ENCODE peak calls at places on chromosomes 11 and 22, in four cellular contexts. One of them, this sample, is unnamed. For H3K4me1 and H3K27me3, the result is how much of the 10 kb centered on the place peaks cover.

GRCh38 chr11:15307600-15307999 is 192.9 kb downstream of the INSC start:
- DNase-seq in CD8-positive, alpha-beta T cell: no peak
- DNase-seq in colonic mucosa: no peak
- DNase-seq in mesenchymal stem cell: no peak
- DNase-seq in this sample: no peak

GRCh38 chr22:47355776-47356432 is 593.5 kb downstream of the TBC1D22A start:
- DNase-seq in CD8-positive, alpha-beta T cell: no peak
- DNase-seq in colonic mucosa: no peak
- DNase-seq in mesenchymal stem cell: no peak
- DNase-seq in this sample: no peak

GRCh38 chr11:35030716-35031213 is 108.2 kb upstream of the CD44 start:
- DNase-seq in CD8-positive, alpha-beta T cell: peak
- DNase-seq in colonic mucosa: no peak
- DNase-seq in mesenchymal stem cell: peak
- DNase-seq in this sample: no peak

GRCh38 chr11:77089004-77089545 is 13.6 kb upstream of the OMP start:
- DNase-seq in CD8-positive, alpha-beta T cell: no peak
- DNase-seq in colonic mucosa: no peak
- DNase-seq in mesenchymal stem cell: no peak
- DNase-seq in this sample: no peak

GRCh38 chr11:67409261-67409666 is 5.4 kb downstream of the TBC1D10C start:
- DNase-seq in CD8-positive, alpha-beta T cell: peak
- DNase-seq in colonic mucosa: no peak
- DNase-seq in mesenchymal stem cell: no peak
- DNase-seq in this sample: peak

GRCh38 chr22:31970490-31971444 is 26.4 kb downstream of the YWHAH start:
- DNase-seq in CD8-positive, alpha-beta T cell: peak
- DNase-seq in colonic mucosa: peak
- DNase-seq in mesenchymal stem cell: peak
- DNase-seq in this sample: peak

GRCh38 chr11:113715882-113716625 is 9.9 kb upstream of the TMPRSS5 start:
- DNase-seq in CD8-positive, alpha-beta T cell: no peak
- DNase-seq in colonic mucosa: no peak
- DNase-seq in mesenchymal stem cell: no peak
- DNase-seq in this sample: no peak

GRCh38 chr11:120830092-120830491 is 193.8 kb upstream of the TBCEL start:
- DNase-seq in CD8-positive, alpha-beta T cell: no peak
- DNase-seq in colonic mucosa: no peak
- DNase-seq in mesenchymal stem cell: no peak
- DNase-seq in this sample: no peak

GRCh38 chr11:128398517-128399152 is 188.7 kb downstream of the ETS1 start:
- DNase-seq in CD8-positive, alpha-beta T cell: no peak
- DNase-seq in colonic mucosa: no peak
- DNase-seq in mesenchymal stem cell: no peak
- DNase-seq in this sample: no peak

GRCh38 chr11:44780940-44781631 is 54.3 kb downstream of the TSPAN18 start:
- DNase-seq in CD8-positive, alpha-beta T cell: no peak
- DNase-seq in colonic mucosa: no peak
- DNase-seq in mesenchymal stem cell: peak
- DNase-seq in this sample: no peak

GRCh38 chr11:131691558-131692041 is 321.2 kb downstream of the NTM start:
- DNase-seq in CD8-positive, alpha-beta T cell: no peak
- DNase-seq in colonic mucosa: peak
- DNase-seq in mesenchymal stem cell: no peak
- DNase-seq in this sample: no peak

GRCh38 chr11:78649361-78650215 is 74.9 kb upstream of the NARS2 start:
- DNase-seq in CD8-positive, alpha-beta T cell: no peak
- DNase-seq in colonic mucosa: no peak
- DNase-seq in mesenchymal stem cell: no peak
- DNase-seq in this sample: no peak

GRCh38 chr11:121117753-121118152 is 16.7 kb downstream of the TECTA start:
- DNase-seq in CD8-positive, alpha-beta T cell: no peak
- DNase-seq in colonic mucosa: no peak
- DNase-seq in mesenchymal stem cell: peak
- DNase-seq in this sample: no peak

GRCh38 chr11:131612576-131612975 is 242.2 kb downstream of the NTM start:
- DNase-seq in CD8-positive, alpha-beta T cell: no peak
- DNase-seq in colonic mucosa: no peak
- DNase-seq in mesenchymal stem cell: no peak
- DNase-seq in this sample: no peak

GRCh38 chr11:86698634-86699033 is 26.2 kb upstream of the ME3 start:
- DNase-seq in CD8-positive, alpha-beta T cell: no peak
- DNase-seq in colonic mucosa: no peak
- DNase-seq in mesenchymal stem cell: no peak
- DNase-seq in this sample: no peak

GRCh38 chr11:128610765-128611617 is 23.6 kb upstream of the ETS1 start:
- DNase-seq in CD8-positive, alpha-beta T cell: peak
- DNase-seq in colonic mucosa: no peak
- DNase-seq in mesenchymal stem cell: no peak
- DNase-seq in this sample: peak

GRCh38 chr11:73315288-73316020 is 7.4 kb downstream of the ARHGEF17 start:
- DNase-seq in CD8-positive, alpha-beta T cell: no peak
- DNase-seq in colonic mucosa: no peak
- DNase-seq in mesenchymal stem cell: peak
- DNase-seq in this sample: no peak

GRCh38 chr22:46457502-46458488 is 79.6 kb downstream of the CELSR1 start:
- DNase-seq in CD8-positive, alpha-beta T cell: no peak
- DNase-seq in colonic mucosa: no peak
- DNase-seq in mesenchymal stem cell: peak
- DNase-seq in this sample: no peak

GRCh38 chr22:36659762-36660509 is 43.6 kb downstream of the CACNG2 start:
- DNase-seq in CD8-positive, alpha-beta T cell: peak
- DNase-seq in colonic mucosa: peak
- DNase-seq in mesenchymal stem cell: peak
- DNase-seq in this sample: no peak

GRCh38 chr11:2909145-2909914 is 19.9 kb downstream of the PHLDA2 start:
- DNase-seq in CD8-positive, alpha-beta T cell: no peak
- DNase-seq in colonic mucosa: no peak
- DNase-seq in mesenchymal stem cell: no peak
- DNase-seq in this sample: no peak

GRCh38 chr22:22999473-22999872 is 70.8 kb upstream of the GNAZ start:
- DNase-seq in CD8-positive, alpha-beta T cell: no peak
- DNase-seq in colonic mucosa: no peak
- DNase-seq in mesenchymal stem cell: no peak
- DNase-seq in this sample: no peak

GRCh38 chr11:72781313-72782080 is 12.3 kb downstream of the STARD10 start:
- DNase-seq in CD8-positive, alpha-beta T cell: peak
- DNase-seq in colonic mucosa: peak
- DNase-seq in mesenchymal stem cell: peak
- DNase-seq in this sample: peak

GRCh38 chr11:113577356-113578163 is 102.4 kb upstream of the DRD2 start:
- DNase-seq in CD8-positive, alpha-beta T cell: no peak
- DNase-seq in colonic mucosa: no peak
- DNase-seq in mesenchymal stem cell: no peak
- DNase-seq in this sample: no peak

GRCh38 chr11:9144828-9145227 is 53.4 kb upstream of the SCUBE2 start:
- DNase-seq in CD8-positive, alpha-beta T cell: no peak
- DNase-seq in colonic mucosa: no peak
- DNase-seq in mesenchymal stem cell: no peak
- DNase-seq in this sample: no peak

GRCh38 chr22:36904260-36904659 is 9.2 kb upstream of the CSF2RB start:
- DNase-seq in CD8-positive, alpha-beta T cell: no peak
- DNase-seq in colonic mucosa: no peak
- DNase-seq in mesenchymal stem cell: no peak
- DNase-seq in this sample: no peak

GRCh38 chr22:30354644-30355043 is 2.0 kb downstream of the SF3A1 start:
- DNase-seq in CD8-positive, alpha-beta T cell: no peak
- DNase-seq in colonic mucosa: no peak
- DNase-seq in mesenchymal stem cell: no peak
- DNase-seq in this sample: no peak

GRCh38 chr11:103364687-103365086 is 255.5 kb downstream of the DYNC2H1 start:
- DNase-seq in CD8-positive, alpha-beta T cell: no peak
- DNase-seq in colonic mucosa: no peak
- DNase-seq in mesenchymal stem cell: no peak
- DNase-seq in this sample: no peak

GRCh38 chr11:31757245-31757835 is 53.8 kb downstream of the PAX6 start:
- DNase-seq in CD8-positive, alpha-beta T cell: no peak
- DNase-seq in colonic mucosa: no peak
- DNase-seq in mesenchymal stem cell: no peak
- DNase-seq in this sample: no peak

GRCh38 chr11:114271316-114271715 is 24.9 kb upstream of the NNMT start:
- DNase-seq in CD8-positive, alpha-beta T cell: no peak
- DNase-seq in colonic mucosa: no peak
- DNase-seq in mesenchymal stem cell: no peak
- DNase-seq in this sample: no peak

GRCh38 chr11:75554258-75555022 is 7.6 kb upstream of the SERPINH1 start:
- DNase-seq in CD8-positive, alpha-beta T cell: no peak
- DNase-seq in colonic mucosa: peak
- DNase-seq in mesenchymal stem cell: peak
- DNase-seq in this sample: no peak

GRCh38 chr11:84906995-84907394 is 720.1 kb downstream of the DLG2 start:
- DNase-seq in CD8-positive, alpha-beta T cell: no peak
- DNase-seq in colonic mucosa: no peak
- DNase-seq in mesenchymal stem cell: no peak
- DNase-seq in this sample: no peak

GRCh38 chr11:118211006-118211405 is 13.8 kb downstream of the JAML start:
- DNase-seq in CD8-positive, alpha-beta T cell: no peak
- DNase-seq in colonic mucosa: no peak
- DNase-seq in mesenchymal stem cell: no peak
- DNase-seq in this sample: no peak

GRCh38 chr11:48044577-48044976 is 64.2 kb downstream of the PTPRJ start:
- DNase-seq in CD8-positive, alpha-beta T cell: no peak
- DNase-seq in colonic mucosa: no peak
- DNase-seq in mesenchymal stem cell: no peak
- DNase-seq in this sample: no peak
- H3K4me1 ChIP-seq in CD8-positive, alpha-beta T cell: under half
- H3K4me1 ChIP-seq in colonic mucosa: under half
- H3K4me1 ChIP-seq in mesenchymal stem cell: under half
- H3K4me1 ChIP-seq in this sample: under half

DNA sequence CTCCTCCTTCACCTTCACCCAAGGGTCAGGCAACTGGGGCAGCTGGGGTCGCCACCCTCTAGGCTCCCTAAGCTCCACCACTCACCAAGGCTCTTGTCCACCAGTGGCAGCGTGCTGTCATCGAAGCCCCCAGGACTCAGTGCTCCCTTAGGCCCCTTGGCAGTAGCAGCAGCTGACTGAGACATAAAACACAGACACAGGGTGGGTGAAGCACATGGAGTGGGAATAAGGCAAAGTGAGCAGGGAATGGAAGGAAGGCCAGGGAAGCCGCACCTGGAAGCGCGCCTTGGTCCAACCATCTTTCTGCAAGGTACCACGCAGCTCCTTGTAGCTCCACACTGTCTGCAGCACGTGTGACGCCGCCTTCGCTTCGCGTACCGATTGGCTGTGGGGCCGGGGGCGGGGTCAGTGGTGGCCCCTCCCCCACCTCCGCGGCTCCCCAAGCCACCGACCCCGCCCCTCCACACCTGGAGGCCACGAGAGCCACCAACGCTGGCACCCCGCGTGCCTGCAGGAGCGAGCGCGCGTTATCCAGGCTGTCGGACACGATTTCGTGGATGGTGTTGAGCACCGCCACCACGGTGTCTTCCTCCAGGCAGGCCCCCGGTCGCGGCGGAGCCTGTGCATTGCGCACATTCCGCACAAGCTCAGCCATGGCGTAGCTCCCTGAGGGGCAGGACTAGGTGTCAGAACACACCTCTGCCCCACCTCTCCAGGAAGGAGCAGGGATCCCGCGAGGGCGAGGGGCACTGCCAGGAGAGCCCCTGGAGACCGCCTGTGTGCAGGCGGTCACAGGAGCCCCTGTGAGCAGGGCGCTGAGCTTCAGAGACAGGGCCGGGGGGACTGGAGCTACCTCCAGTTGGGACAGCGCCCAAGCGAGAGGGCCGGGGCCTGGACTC is 31.3 kb upstream of the TXNRD2 start:
- DNase-seq in CD8-positive, alpha-beta T cell: no peak
- DNase-seq in colonic mucosa: no peak
- DNase-seq in mesenchymal stem cell: no peak
- DNase-seq in this sample: no peak
- H3K27ac ChIP-seq in CD8-positive, alpha-beta T cell: no peak
- H3K27ac ChIP-seq in colonic mucosa: no peak
- H3K27ac ChIP-seq in mesenchymal stem cell: no peak
- H3K27ac ChIP-seq in this sample: no peak

DNA sequence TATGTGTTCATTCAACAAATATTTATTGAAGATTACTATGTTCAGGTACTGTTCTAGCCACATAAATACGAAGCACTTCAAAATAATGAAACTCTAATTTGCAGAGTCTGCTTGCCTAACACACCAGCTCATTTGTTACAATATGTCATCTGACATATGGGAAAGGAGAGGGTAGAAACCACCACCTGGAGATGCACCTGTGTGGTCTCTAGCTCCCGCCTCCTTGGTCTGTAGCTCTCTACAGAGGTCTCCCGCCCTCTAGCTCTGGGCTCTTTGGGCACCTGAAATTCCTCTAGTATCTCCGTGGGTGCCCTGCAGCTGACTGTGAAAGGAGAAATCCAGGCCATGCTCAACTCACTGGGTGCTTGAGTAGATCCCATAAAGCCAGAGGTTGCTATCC is 51.4 kb upstream of the DBX1 start:
- DNase-seq in CD8-positive, alpha-beta T cell: no peak
- DNase-seq in colonic mucosa: no peak
- DNase-seq in mesenchymal stem cell: no peak
- DNase-seq in this sample: no peak
- H3K27me3 ChIP-seq in CD8-positive, alpha-beta T cell: under half
- H3K27me3 ChIP-seq in colonic mucosa: under half
- H3K27me3 ChIP-seq in mesenchymal stem cell: half or more
- H3K27me3 ChIP-seq in this sample: under half

GRCh38 chr11:124762624-124763155 is 600 bp upstream of the ESAM start:
- DNase-seq in CD8-positive, alpha-beta T cell: no peak
- DNase-seq in colonic mucosa: peak
- DNase-seq in mesenchymal stem cell: no peak
- DNase-seq in this sample: no peak

GRCh38 chr11:124760806-124761205 is 1.3 kb downstream of the ESAM start:
- DNase-seq in CD8-positive, alpha-beta T cell: no peak
- DNase-seq in colonic mucosa: no peak
- DNase-seq in mesenchymal stem cell: no peak
- DNase-seq in this sample: no peak

GRCh38 chr11:124762077-124762623 is at the start of gene ESAM:
- DNase-seq in CD8-positive, alpha-beta T cell: peak
- DNase-seq in colonic mucosa: peak
- DNase-seq in mesenchymal stem cell: no peak
- DNase-seq in this sample: peak

GRCh38 chr11:124760205-124760652 is 1.9 kb downstream of the ESAM start:
- DNase-seq in CD8-positive, alpha-beta T cell: no peak
- DNase-seq in colonic mucosa: no peak
- DNase-seq in mesenchymal stem cell: peak
- DNase-seq in this sample: no peak

GRCh38 chr11:124761301-124762021 is 629 bp downstream of the ESAM start:
- DNase-seq in CD8-positive, alpha-beta T cell: no peak
- DNase-seq in colonic mucosa: no peak
- DNase-seq in mesenchymal stem cell: no peak
- DNase-seq in this sample: no peak
- H3K4me1 ChIP-seq in CD8-positive, alpha-beta T cell: under half
- H3K4me1 ChIP-seq in colonic mucosa: under half
- H3K4me1 ChIP-seq in mesenchymal stem cell: under half
- H3K4me1 ChIP-seq in this sample: under half